ENCODE peak calls at places on chromosomes 4 and X, in nine cellular contexts. S is fibroblast of lung; E is fibroblast of villous mesenchyme; U is CD4-positive, alpha-beta T cell; X is psoas muscle; K is AG04450; J is upper lobe of right lung; P is GM12865; B is lung. F is an unnamed sample.

GRCh38 chr4:176290520-176290919 is 21.5 kb upstream of the ASB5 start:
- DNase-seq in S (no peak), E (no peak), U (no peak), X (no peak), K (no peak), J (no peak), P (no peak), B (no peak), F (no peak)

GRCh38 chrX:100663651-100664050 is 19.7 kb downstream of the SRPX2 start:
- DNase-seq in S (no peak), E (no peak), U (no peak), X (no peak), K (no peak), J (no peak), P (no peak), B (no peak), F (no peak)

GRCh38 chrX:70433848-70434351 is 10.7 kb upstream of the DLG3 start:
- DNase-seq in S (peak), E (peak), U (peak), X (peak), K (no peak), J (peak), P (peak), B (peak), F (peak)

GRCh38 chrX:56729152-56729557 is at the start of gene NBDY:
- DNase-seq in S (peak), E (peak), U (peak), X (peak), K (no peak), J (peak), P (peak), B (no peak), F (peak)

GRCh38 chrX:149867488-149867887 is 13.5 kb upstream of the MAGEA8 start:
- DNase-seq in S (no peak), E (no peak), U (no peak), X (no peak), K (no peak), J (no peak), P (no peak), B (no peak), F (no peak)

GRCh38 chr4:123421227-123421941 is 24.8 kb downstream of the SPRY1 start:
- DNase-seq in S (peak), E (peak), U (no peak), X (no peak), K (no peak), J (no peak), P (no peak), B (no peak), F (no peak)

GRCh38 chr4:3452376-3452775 is 10.6 kb downstream of the HGFAC start:
- DNase-seq in S (no peak), E (peak), U (no peak), X (peak), K (no peak), J (no peak), P (no peak), B (no peak), F (peak)

GRCh38 chr4:7663075-7663541 is 228.4 kb upstream of the PSAPL1 start:
- DNase-seq in S (no peak), E (no peak), U (no peak), X (no peak), K (no peak), J (no peak), P (no peak), B (no peak), F (peak)

GRCh38 chrX:17670874-17671273 is 66.4 kb upstream of the SCML1 start:
- DNase-seq in S (no peak), E (no peak), U (no peak), X (no peak), K (no peak), J (no peak), P (no peak), B (no peak), F (no peak)

GRCh38 chr4:88991746-88992145 is 65.2 kb downstream of the FAM13A start:
- DNase-seq in S (no peak), E (peak), U (no peak), X (no peak), K (no peak), J (no peak), P (no peak), B (no peak), F (no peak)

GRCh38 chr4:76714226-76714625 is 183.7 kb downstream of the SOWAHB start:
- DNase-seq in S (no peak), E (no peak), U (no peak), X (no peak), K (no peak), J (no peak), P (no peak), B (no peak), F (no peak)

GRCh38 chr4:43875655-43876054 is 573.0 kb downstream of the KCTD8 start:
- DNase-seq in S (no peak), E (no peak), U (no peak), X (no peak), K (no peak), J (no peak), P (no peak), B (no peak), F (no peak)

GRCh38 chr4:54659213-54660144 is 1.7 kb downstream of the KIT start:
- DNase-seq in S (peak), E (no peak), U (no peak), X (no peak), K (no peak), J (no peak), P (no peak), B (no peak), F (no peak)

GRCh38 chrX:125202486-125203378 is 116.9 kb upstream of the TEX13C start:
- DNase-seq in S (no peak), E (no peak), U (no peak), X (no peak), K (no peak), J (no peak), P (no peak), B (no peak), F (no peak)

GRCh38 chr4:1873776-1874175 is 2.6 kb downstream of the NSD2 start:
- DNase-seq in S (no peak), E (no peak), U (no peak), X (no peak), K (no peak), J (no peak), P (no peak), B (peak), F (no peak)

GRCh38 chr4:41957634-41958033 is 22.4 kb downstream of the TMEM33 start:
- DNase-seq in S (peak), E (peak), U (no peak), X (no peak), K (no peak), J (no peak), P (peak), B (no peak), F (no peak)
- TF ChIP-seq CTCF in S (no peak), E (peak), U (peak), X (peak), K (peak), J (peak), P (peak), B (no peak), F (peak)

GRCh38 chrX:6002056-6002455 is 226.6 kb downstream of the NLGN4X start:
- DNase-seq in S (no peak), E (peak), U (no peak), X (no peak), K (no peak), J (no peak), P (no peak), B (no peak), F (no peak)
- TF ChIP-seq CTCF in S (no peak), E (no peak), U (no peak), X (no peak), K (no peak), J (no peak), P (no peak), B (no peak), F (no peak)

DNA sequence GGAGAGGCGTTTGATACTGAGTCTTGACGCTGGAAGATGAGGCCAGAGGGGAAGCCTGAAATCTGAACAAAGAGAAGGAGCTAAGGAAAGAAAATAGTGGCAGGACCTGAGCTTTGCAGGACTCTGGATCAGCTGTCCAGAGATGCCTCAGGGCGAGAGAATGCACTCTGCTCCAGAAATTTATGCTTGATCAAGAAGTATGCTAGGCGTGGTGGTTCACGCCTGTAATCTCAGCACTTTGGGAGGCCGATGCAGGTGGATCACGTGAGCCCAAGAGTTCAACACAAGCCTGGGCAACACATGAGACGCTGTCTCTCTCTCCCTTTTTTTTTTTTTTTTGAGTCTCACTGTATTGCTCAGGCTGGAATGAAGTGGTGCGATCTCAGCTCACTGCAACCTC is 1.9 kb downstream of the TRIM75 start:
- DNase-seq in S (no peak), E (no peak), U (no peak), X (no peak), K (no peak), J (no peak), P (no peak), B (no peak), F (no peak)
- TF ChIP-seq CTCF in S (no peak), E (no peak), U (no peak), X (no peak), K (no peak), J (no peak), P (no peak), B (no peak), F (no peak)

GRCh38 chr4:128379860-128380259 is 92.2 kb upstream of the PGRMC2 start:
- DNase-seq in S (peak), E (peak), U (no peak), X (peak), K (no peak), J (no peak), P (peak), B (no peak), F (peak)
- TF ChIP-seq CTCF in S (peak), E (peak), U (no peak), X (peak), K (peak), J (peak), P (peak), B (no peak), F (no peak)

GRCh38 chr4:96347582-96347981 is 507.7 kb downstream of the PDHA2 start:
- DNase-seq in S (no peak), E (no peak), U (no peak), X (no peak), K (no peak), J (no peak), P (no peak), B (no peak), F (no peak)

GRCh38 chr4:96354036-96354712 is 514.3 kb downstream of the PDHA2 start:
- DNase-seq in S (peak), E (peak), U (no peak), X (no peak), K (no peak), J (no peak), P (no peak), B (no peak), F (no peak)

GRCh38 chr4:96356591-96357360 is 516.9 kb downstream of the PDHA2 start:
- DNase-seq in S (peak), E (peak), U (no peak), X (no peak), K (no peak), J (no peak), P (no peak), B (no peak), F (no peak)

GRCh38 chr4:96355414-96355813 is 515.5 kb downstream of the PDHA2 start:
- DNase-seq in S (no peak), E (no peak), U (no peak), X (no peak), K (no peak), J (no peak), P (no peak), B (no peak), F (no peak)

DNA sequence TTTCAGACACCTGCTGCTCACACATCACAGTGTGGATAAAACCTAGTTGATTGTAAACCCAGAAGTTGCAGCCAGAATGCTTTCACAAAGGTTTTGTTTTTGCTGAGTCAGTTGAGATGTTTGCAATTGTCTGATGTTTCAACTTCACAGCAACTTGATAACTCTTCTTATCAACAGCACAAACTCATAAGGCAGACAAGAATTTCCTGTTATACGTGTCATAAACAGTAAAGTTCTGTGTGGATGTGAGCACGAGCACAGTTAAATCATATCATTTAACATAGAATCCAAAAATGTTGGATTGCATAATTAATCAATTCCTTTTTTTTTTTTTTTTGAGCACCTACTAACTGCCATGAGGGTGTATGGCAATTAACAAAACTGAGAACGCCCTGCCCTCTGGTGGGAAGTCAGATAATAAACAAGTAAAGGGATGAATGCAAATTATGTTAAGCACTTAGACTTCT is 512.2 kb downstream of the PDHA2 start:
- DNase-seq in S (peak), E (peak), U (no peak), X (no peak), K (no peak), J (no peak), P (peak), B (no peak), F (peak)
- TF ChIP-seq CTCF in S (no peak), E (peak), U (no peak), X (peak), K (no peak), J (no peak), P (peak), B (no peak), F (peak)

GRCh38 chr4:36420111-36420679 is 138.8 kb downstream of the DTHD1 start:
- DNase-seq in S (no peak), E (no peak), U (no peak), X (no peak), K (no peak), J (no peak), P (no peak), B (no peak), F (peak)

GRCh38 chr4:36411338-36411737 is 129.9 kb downstream of the DTHD1 start:
- DNase-seq in S (no peak), E (no peak), U (no peak), X (no peak), K (no peak), J (no peak), P (no peak), B (no peak), F (no peak)

GRCh38 chr4:36414248-36414647 is 132.8 kb downstream of the DTHD1 start:
- DNase-seq in S (no peak), E (no peak), U (no peak), X (no peak), K (no peak), J (no peak), P (peak), B (no peak), F (no peak)
- TF ChIP-seq CTCF in S (no peak), E (no peak), U (no peak), X (no peak), K (no peak), J (peak), P (peak), B (no peak), F (peak)

F was measured in glutamatergic neuron.